ENCODE peak calls at places on chromosomes 7 and 10, in ten cellular contexts. L is NCI-H1105; U is T-helper 2 cell; N is 8988T; P is Calu3; S is H7; Y is AG09309; K is GM13977; W is mesothelial cell of epicardium; I is activated T-cell treated with anti-CD3 and anti-CD28 coated beads, Interleukin-2, amount 50 U/mL, for 72 hours. F is an unnamed sample.

GRCh38 chr10:52353960-52354394 is 39.9 kb downstream of the DKK1 start:
- DNase-seq in N (no peak), S (no peak), P (no peak), U (no peak), I (no peak), W (no peak), Y (peak), L (no peak), K (no peak), F (no peak)

GRCh38 chr7:27110163-27110976 is 7.9 kb upstream of the HOXA2 start:
- DNase-seq in P (no peak), Y (no peak), W (peak), S (peak), N (peak), I (no peak), L (no peak), U (no peak), K (no peak), F (no peak)

GRCh38 chr7:147833549-147833948 is 757.0 kb upstream of the C7orf33 start:
- DNase-seq in L (no peak), K (no peak), U (no peak), S (peak), I (no peak), N (no peak), Y (no peak), P (no peak), W (no peak), F (peak)

GRCh38 chr10:22713853-22714523 is 390 bp downstream of the PIP4K2A start:
- DNase-seq in S (peak), U (peak), L (no peak), W (no peak), N (peak), P (peak), I (peak), K (no peak), Y (no peak), F (peak)

GRCh38 chr7:18401757-18402156 is 93.8 kb upstream of the HDAC9 start:
- DNase-seq in N (no peak), Y (no peak), L (no peak), P (no peak), U (no peak), K (no peak), W (no peak), S (no peak), I (no peak), F (no peak)

GRCh38 chr10:15046626-15047025 is 2.9 kb downstream of the OLAH start:
- DNase-seq in P (no peak), N (no peak), W (no peak), I (no peak), U (no peak), L (no peak), K (no peak), S (no peak), Y (peak), F (no peak)

GRCh38 chr10:22992075-22992474 is 64.2 kb downstream of the ARMC3 start:
- DNase-seq in Y (no peak), U (no peak), S (no peak), W (no peak), P (no peak), I (peak), L (no peak), K (peak), N (no peak), F (peak)

GRCh38 chr10:45377321-45377720 is 3.3 kb downstream of the ALOX5 start:
- DNase-seq in Y (no peak), P (no peak), S (no peak), K (no peak), N (no peak), L (no peak), U (no peak), I (no peak), W (no peak), F (no peak)

GRCh38 chr10:90884414-90884813 is 12.6 kb downstream of the RPP30 start:
- DNase-seq in K (no peak), L (no peak), P (no peak), Y (peak), N (no peak), I (no peak), S (no peak), U (no peak), W (no peak), F (no peak)

GRCh38 chr7:16062269-16062668 is 359.1 kb downstream of the CRPPA start:
- DNase-seq in L (no peak), Y (peak), S (no peak), N (no peak), U (no peak), I (no peak), K (no peak), W (no peak), P (no peak), F (no peak)

GRCh38 chr10:44259090-44259874 is 125.6 kb downstream of the CXCL12 start:
- DNase-seq in Y (no peak), W (no peak), U (no peak), I (no peak), L (no peak), S (no peak), N (no peak), P (no peak), K (no peak), F (no peak)

GRCh38 chr7:477626-478220 is 41.9 kb downstream of the PDGFA start:
- DNase-seq in K (no peak), P (peak), L (no peak), Y (no peak), I (no peak), W (no peak), S (peak), U (no peak), N (no peak), F (no peak)

GRCh38 chr10:80319725-80320290 is 30.4 kb upstream of the MAT1A start:
- DNase-seq in W (no peak), I (no peak), U (no peak), Y (no peak), S (no peak), N (no peak), K (no peak), L (no peak), P (no peak), F (no peak)

GRCh38 chr7:66043681-66044497 is 31.7 kb upstream of the ASL start:
- DNase-seq in N (peak), U (no peak), L (no peak), I (peak), Y (no peak), P (peak), W (no peak), K (peak), S (peak), F (peak)

GRCh38 chr10:11684717-11685645 is 57.2 kb upstream of the ECHDC3 start:
- DNase-seq in N (peak), W (no peak), S (peak), P (peak), I (peak), Y (peak), U (peak), L (no peak), K (peak), F (peak)

GRCh38 chr10:80444646-80445319 is 9.3 kb upstream of the TSPAN14 start:
- DNase-seq in W (no peak), Y (peak), N (no peak), I (peak), P (peak), S (peak), K (peak), U (peak), L (no peak), F (peak)

GRCh38 chr7:4814463-4814862 is 39.0 kb downstream of the AP5Z1 start:
- DNase-seq in W (no peak), I (no peak), S (peak), P (no peak), Y (no peak), L (no peak), U (no peak), N (no peak), K (no peak), F (no peak)

GRCh38 chr7:75066521-75066920 is 7.1 kb downstream of the RCC1L start:
- DNase-seq in P (no peak), N (no peak), W (no peak), K (no peak), S (no peak), L (no peak), U (no peak), I (no peak), Y (no peak), F (no peak)

GRCh38 chr7:93739422-93739821 is 151.1 kb downstream of the TFPI2 start:
- DNase-seq in L (no peak), P (no peak), I (no peak), N (no peak), U (no peak), S (no peak), W (no peak), K (no peak), Y (no peak), F (no peak)

GRCh38 chr7:13749666-13750065 is 239.8 kb downstream of the ETV1 start:
- DNase-seq in N (no peak), Y (no peak), K (no peak), P (no peak), S (no peak), W (no peak), L (no peak), U (no peak), I (no peak), F (no peak)

GRCh38 chr10:133124357-133125211 is 35.4 kb upstream of the KNDC1 start:
- DNase-seq in P (peak), W (peak), N (peak), L (no peak), Y (no peak), U (no peak), I (peak), K (peak), S (peak), F (peak)

GRCh38 chr7:11213246-11213645 is 239.6 kb downstream of the PHF14 start:
- DNase-seq in Y (no peak), L (no peak), K (no peak), I (no peak), S (no peak), P (no peak), W (no peak), N (no peak), U (no peak), F (no peak)

GRCh38 chr7:156638443-156639077 is 2.0 kb upstream of the RNF32 start:
- DNase-seq in Y (no peak), P (no peak), I (no peak), S (no peak), L (no peak), U (no peak), N (no peak), K (no peak), W (no peak), F (no peak)

GRCh38 chr7:28939844-28940243 is 18.3 kb downstream of the TRIL start:
- DNase-seq in Y (no peak), P (no peak), N (no peak), W (no peak), I (no peak), U (no peak), S (no peak), L (no peak), K (no peak), F (no peak)

GRCh38 chr7:67937717-67938191 is 941.1 kb downstream of the TYW1 start:
- DNase-seq in P (no peak), U (no peak), Y (peak), S (no peak), K (no peak), L (no peak), I (no peak), N (no peak), W (no peak), F (no peak)

GRCh38 chr10:24351883-24352778 is 143.2 kb downstream of the KIAA1217 start:
- DNase-seq in L (no peak), W (no peak), N (no peak), Y (no peak), S (no peak), I (no peak), U (no peak), K (no peak), P (no peak), F (no peak)

GRCh38 chr7:131008840-131009651 is 275.0 kb upstream of the KLF14 start:
- DNase-seq in U (no peak), P (no peak), N (no peak), S (no peak), I (no peak), W (no peak), K (peak), L (no peak), Y (no peak), F (no peak)

GRCh38 chr10:102775973-102776669 is 32.4 kb downstream of the WBP1L start:
- DNase-seq in P (no peak), N (no peak), U (no peak), K (no peak), Y (no peak), W (peak), L (no peak), S (peak), I (no peak), F (no peak)

GRCh38 chr10:109327266-109327665 is 596.0 kb downstream of the XPNPEP1 start:
- DNase-seq in Y (no peak), N (no peak), I (no peak), P (no peak), S (no peak), W (no peak), K (no peak), L (no peak), U (no peak), F (no peak)

GRCh38 chr10:90621577-90621976 is 236.3 kb downstream of the HTR7 start:
- DNase-seq in Y (no peak), P (peak), I (no peak), U (no peak), N (no peak), S (peak), K (no peak), W (no peak), L (no peak), F (no peak)

GRCh38 chr7:1553513-1554210 is 2.3 kb downstream of the TMEM184A start:
- DNase-seq in K (no peak), S (no peak), W (no peak), I (no peak), P (peak), N (no peak), Y (no peak), L (no peak), U (no peak), F (no peak)

GRCh38 chr10:535953-536352 is 153.5 kb downstream of the DIP2C start:
- DNase-seq in L (no peak), U (no peak), K (no peak), P (no peak), N (no peak), S (no peak), I (no peak), Y (no peak), W (no peak), F (no peak)